ENCODE peak calls at places on chromosome 3, in six cellular contexts. J is activated T-cell treated with anti-CD3 and anti-CD28 coated beads for 48 hours, H is T-helper 2 cell, C is psoas muscle, Z is adrenal gland, Q is neural progenitor cell. V is an unnamed sample.

GRCh38 chr3:71991051-71991450 is 206.1 kb upstream of the PROK2 start:
- DNase-seq in J (no peak), H (no peak), C (no peak), Z (no peak), Q (no peak), V (no peak)

GRCh38 chr3:128849776-128850542 is 29.5 kb upstream of the ACAD9 start:
- DNase-seq in J (no peak), H (no peak), C (no peak), Z (no peak), Q (peak; percentile 23), V (no peak)

GRCh38 chr3:182837855-182838454 is 44.7 kb downstream of the ATP11B start:
- DNase-seq in J (no peak), H (no peak), C (no peak), Z (no peak), Q (peak; percentile 28), V (peak; percentile 20)

GRCh38 chr3:72655758-72656157 is 192.5 kb downstream of the SHQ1 start:
- DNase-seq in J (no peak), H (no peak), C (no peak), Z (no peak), Q (no peak), V (no peak)

GRCh38 chr3:1087066-1087555 is 5.7 kb upstream of the CNTN6 start:
- DNase-seq in J (no peak), H (no peak), C (peak; percentile 61), Z (peak; percentile 78), Q (peak; percentile 36), V (peak; percentile 48)

GRCh38 chr3:181017690-181018089 is 28.2 kb upstream of the DNAJC19 start:
- DNase-seq in J (no peak), H (no peak), C (no peak), Z (no peak), Q (no peak), V (no peak)

GRCh38 chr3:104564045-104564643 is 802.6 kb upstream of the ALCAM start:
- DNase-seq in J (peak; percentile 48), H (peak; percentile 56), C (no peak), Z (peak; percentile 78), Q (peak; percentile 41), V (peak; percentile 39)

GRCh38 chr3:183306798-183307671 is 54.0 kb downstream of the B3GNT5 start:
- DNase-seq in J (peak; percentile 37), H (peak; percentile 2), C (peak; percentile 87), Z (peak; percentile 88), Q (no peak), V (no peak)

GRCh38 chr3:15933439-15934144 is 135.8 kb upstream of the ANKRD28 start:
- DNase-seq in J (no peak), H (no peak), C (no peak), Z (peak; percentile 30), Q (no peak), V (no peak)

GRCh38 chr3:10238330-10238995 is 9.8 kb upstream of the TATDN2 start:
- DNase-seq in J (peak; percentile 28), H (no peak), C (no peak), Z (no peak), Q (no peak), V (no peak)

GRCh38 chr3:124768812-124769211 is 38.6 kb downstream of the UMPS start:
- DNase-seq in J (peak; percentile 13), H (no peak), C (peak; percentile 55), Z (no peak), Q (peak; percentile 26), V (no peak)

GRCh38 chr3:55330756-55331155 is 156.3 kb downstream of the WNT5A start:
- DNase-seq in J (no peak), H (no peak), C (no peak), Z (no peak), Q (no peak), V (no peak)

GRCh38 chr3:9875448-9875847 is 4.6 kb downstream of the CIDEC start:
- DNase-seq in J (no peak), H (no peak), C (no peak), Z (no peak), Q (no peak), V (no peak)

V was measured in foreskin melanocyte.